ENCODE peak calls at places on chromosomes 11 and 22, in nine cellular contexts. G is effector CD4-positive, alpha-beta T cell; S is NCI-H1105; H is AG04450; F is lung microvascular endothelial cell; E is activated CD4-positive, alpha-beta T cell treated with anti-CD3 and anti-CD28 coated beads, Interleukin-2, amount 10 ng/mL, durations not matched to agents 7 days and 5 days; L is stimulated activated CD8-positive, alpha-beta memory T cell treated with anti-CD3 and anti-CD28 coated beads, Interleukin-4, amount 100 ng/mL, for 4 hours; P is Kasumi-1; Z is HTR-8/SVneo. X is an unnamed sample.

GRCh38 chr11:91792779-91793262 is 431.8 kb upstream of the FAT3 start:
- DNase-seq in G (no peak), S (no peak), H (no peak), F (no peak), E (no peak), L (no peak), P (no peak), Z (no peak), X (no peak)

GRCh38 chr22:24108073-24108472 is 73.2 kb upstream of the SUSD2 start:
- DNase-seq in G (no peak), S (no peak), H (no peak), F (no peak), E (no peak), L (no peak), P (no peak), Z (no peak), X (no peak)

GRCh38 chr22:43081968-43082367 is 7.2 kb downstream of the TTLL1 start:
- DNase-seq in G (no peak), S (no peak), H (no peak), F (no peak), E (no peak), L (no peak), P (no peak), Z (no peak), X (no peak)

GRCh38 chr11:40647290-40647689 is 812.2 kb downstream of the LRRC4C start:
- DNase-seq in G (no peak), S (no peak), H (no peak), F (no peak), E (no peak), L (no peak), P (no peak), Z (no peak), X (no peak)

GRCh38 chr11:36033082-36033751 is 89.4 kb downstream of the LDLRAD3 start:
- DNase-seq in G (no peak), S (no peak), H (no peak), F (no peak), E (no peak), L (no peak), P (no peak), Z (no peak), X (no peak)

GRCh38 chr22:46376096-46376495 is 40.6 kb downstream of the TRMU start:
- DNase-seq in G (no peak), S (no peak), H (no peak), F (no peak), E (no peak), L (no peak), P (no peak), Z (no peak), X (no peak)

GRCh38 chr22:34798605-34799004 is 267.4 kb upstream of the ISX start:
- DNase-seq in G (no peak), S (no peak), H (no peak), F (no peak), E (no peak), L (no peak), P (no peak), Z (no peak), X (no peak)

GRCh38 chr22:26672060-26672471 is 14.7 kb downstream of the MIAT start:
- DNase-seq in G (peak; percentile 17), S (no peak), H (no peak), F (no peak), E (no peak), L (no peak), P (no peak), Z (no peak), X (no peak)

GRCh38 chr11:15969281-15969680 is 387.1 kb downstream of the SOX6 start:
- DNase-seq in G (no peak), S (no peak), H (peak; percentile 64), F (peak; percentile 84), E (no peak), L (no peak), P (no peak), Z (peak; percentile 21), X (no peak)

GRCh38 chr11:548700-549603 is 11.6 kb downstream of the LMNTD2 start:
- DNase-seq in G (no peak), S (no peak), H (no peak), F (no peak), E (no peak), L (no peak), P (no peak), Z (no peak), X (no peak)

GRCh38 chr11:73989156-73989555 is 6.5 kb upstream of the UCP2 start:
- DNase-seq in G (no peak), S (no peak), H (no peak), F (no peak), E (no peak), L (no peak), P (no peak), Z (no peak), X (no peak)

GRCh38 chr11:72838691-72839305 is 24.6 kb downstream of the ATG16L2 start:
- DNase-seq in G (no peak), S (no peak), H (no peak), F (no peak), E (no peak), L (no peak), P (no peak), Z (no peak), X (no peak)

GRCh38 chr22:37884420-37884819 is 21.7 kb upstream of the MICALL1 start:
- DNase-seq in G (no peak), S (no peak), H (no peak), F (no peak), E (no peak), L (no peak), P (no peak), Z (no peak), X (no peak)

GRCh38 chr11:112143597-112143996 is 20.3 kb downstream of the IL18 start:
- DNase-seq in G (no peak), S (no peak), H (no peak), F (no peak), E (no peak), L (no peak), P (no peak), Z (no peak), X (no peak)

GRCh38 chr11:71097506-71098240 is 154.7 kb downstream of the SHANK2 start:
- DNase-seq in G (no peak), S (no peak), H (no peak), F (no peak), E (no peak), L (no peak), P (no peak), Z (no peak), X (no peak)

GRCh38 chr11:50098186-50098725 is 65.6 kb downstream of the OR4C45 start:
- DNase-seq in G (no peak), S (no peak), H (no peak), F (no peak), E (no peak), L (no peak), P (no peak), Z (no peak), X (no peak)

GRCh38 chr11:46972343-46972742 is 35.8 kb downstream of the CSTPP1 start:
- DNase-seq in G (no peak), S (no peak), H (no peak), F (no peak), E (no peak), L (no peak), P (peak; percentile 6), Z (no peak), X (no peak)

GRCh38 chr11:45260047-45260446 is 26.1 kb downstream of the SYT13 start:
- DNase-seq in G (no peak), S (no peak), H (no peak), F (no peak), E (no peak), L (no peak), P (no peak), Z (no peak), X (no peak)

GRCh38 chr11:76215946-76216345 is 9.6 kb upstream of the WNT11 start:
- DNase-seq in G (no peak), S (no peak), H (no peak), F (no peak), E (no peak), L (no peak), P (no peak), Z (no peak), X (no peak)

GRCh38 chr11:43489869-43490465 is 131.2 kb downstream of the TTC17 start:
- DNase-seq in G (no peak), S (no peak), H (no peak), F (no peak), E (no peak), L (no peak), P (no peak), Z (no peak), X (no peak)

GRCh38 chr22:17035246-17035645 is 27.2 kb upstream of the GAB4 start:
- DNase-seq in G (no peak), S (no peak), H (no peak), F (no peak), E (no peak), L (no peak), P (no peak), Z (no peak), X (no peak)

GRCh38 chr11:77322926-77323590 is 21.6 kb upstream of the GDPD4 start:
- DNase-seq in G (no peak), S (no peak), H (no peak), F (no peak), E (no peak), L (no peak), P (no peak), Z (no peak), X (no peak)

GRCh38 chr11:124748481-124749338 is 3.3 kb downstream of the VSIG2 start:
- DNase-seq in G (no peak), S (no peak), H (no peak), F (peak; percentile 95), E (no peak), L (no peak), P (peak; percentile 22), Z (no peak), X (no peak)

GRCh38 chr11:74707602-74708510 is 23.4 kb downstream of the CHRDL2 start:
- DNase-seq in G (no peak), S (no peak), H (no peak), F (no peak), E (no peak), L (no peak), P (no peak), Z (no peak), X (no peak)

GRCh38 chr11:34012734-34013133 is 38.8 kb upstream of the CAPRIN1 start:
- DNase-seq in G (no peak), S (no peak), H (no peak), F (no peak), E (no peak), L (no peak), P (no peak), Z (no peak), X (no peak)

GRCh38 chr11:46808804-46809431 is 37.2 kb downstream of the CKAP5 start:
- DNase-seq in G (no peak), S (peak; percentile 1), H (no peak), F (peak; percentile 49), E (peak; percentile 6), L (no peak), P (peak; percentile 72), Z (peak; percentile 11), X (no peak)

GRCh38 chr11:75891947-75892739 is 77.1 kb downstream of the UVRAG start:
- DNase-seq in G (no peak), S (no peak), H (no peak), F (no peak), E (no peak), L (no peak), P (peak; percentile 62), Z (no peak), X (no peak)

GRCh38 chr11:46305295-46305694 is 27.8 kb downstream of the CREB3L1 start:
- DNase-seq in G (no peak), S (no peak), H (no peak), F (peak; percentile 31), E (no peak), L (no peak), P (peak; percentile 91), Z (no peak), X (no peak)

GRCh38 chr22:23180893-23181762 is 819 bp downstream of the BCR start:
- DNase-seq in G (no peak), S (no peak), H (no peak), F (peak; percentile 44), E (peak; percentile 31), L (no peak), P (no peak), Z (no peak), X (no peak)

GRCh38 chr22:19820880-19821522 is 33.7 kb downstream of the GNB1L start:
- DNase-seq in G (no peak), S (no peak), H (no peak), F (peak; percentile 51), E (no peak), L (no peak), P (no peak), Z (no peak), X (no peak)

GRCh38 chr11:47433991-47434786 is 8.0 kb upstream of the PSMC3 start:
- DNase-seq in G (no peak), S (no peak), H (no peak), F (peak; percentile 63), E (no peak), L (no peak), P (no peak), Z (no peak), X (no peak)